ENCODE peak calls at places on chromosomes 5 and 9, in six cellular contexts. X is hepatocyte, B is cardiac muscle cell, Q is fibroblast of lung, U is upper lobe of right lung, F is IMR-90. H is an unnamed sample. For H3K4me1, the result is how much of the 10 kb centered on the place peaks cover.

GRCh38 chr5:132901036-132901435 is 27.6 kb downstream of the LEAP2 start:
- DNase-seq in X (no peak), F (no peak), Q (no peak), B (no peak), U (no peak), H (no peak)

GRCh38 chr9:95197692-95198271 is 119.7 kb downstream of the FANCC start:
- DNase-seq in B (no peak), U (no peak), F (peak), Q (peak), X (no peak), H (no peak)

GRCh38 chr9:115593587-115594091 is 475.7 kb upstream of the TNC start:
- DNase-seq in Q (peak), U (no peak), B (peak), X (peak), F (peak), H (peak)

GRCh38 chr9:133098104-133098754 is 22.8 kb downstream of the RALGDS start:
- DNase-seq in F (no peak), U (peak), B (no peak), X (no peak), Q (no peak), H (no peak)

GRCh38 chr9:77769246-77769645 is 121.1 kb upstream of the GNA14 start:
- DNase-seq in X (no peak), U (no peak), B (no peak), Q (no peak), F (no peak), H (no peak)

GRCh38 chr5:98570010-98570409 is 203.5 kb upstream of the RGMB start:
- DNase-seq in F (peak), U (no peak), B (no peak), Q (peak), X (no peak), H (no peak)

GRCh38 chr5:83270311-83270710 is 193.0 kb downstream of the XRCC4 start:
- DNase-seq in X (no peak), Q (no peak), B (no peak), U (no peak), F (no peak), H (peak)

GRCh38 chr9:115006660-115007059 is 76.3 kb upstream of the TNFSF8 start:
- DNase-seq in F (peak), U (no peak), Q (peak), B (no peak), X (no peak), H (no peak)

GRCh38 chr5:144042157-144042556 is 128.3 kb downstream of the YIPF5 start:
- DNase-seq in B (no peak), U (no peak), X (no peak), Q (no peak), F (no peak), H (no peak)

GRCh38 chr5:56272765-56273164 is 39.6 kb upstream of the ANKRD55 start:
- DNase-seq in Q (no peak), F (no peak), B (no peak), U (no peak), X (no peak), H (no peak)

GRCh38 chr9:88197781-88198345 is 59.6 kb upstream of the SPATA31C2 start:
- DNase-seq in B (no peak), U (no peak), F (peak), Q (peak), X (peak), H (no peak)

GRCh38 chr9:124390812-124391658 is 24.2 kb downstream of the PSMB7 start:
- DNase-seq in B (no peak), F (peak), Q (peak), X (no peak), U (no peak), H (peak)

GRCh38 chr5:138635708-138636107 is 60.5 kb upstream of the HSPA9 start:
- DNase-seq in U (no peak), B (no peak), Q (no peak), F (no peak), X (no peak), H (no peak)

GRCh38 chr5:72453260-72453775 is 53.9 kb downstream of the ZNF366 start:
- DNase-seq in F (no peak), Q (no peak), X (no peak), U (no peak), B (no peak), H (no peak)

GRCh38 chr5:165459232-165459631 is 1953.8 kb downstream of the MAT2B start:
- DNase-seq in Q (peak), X (no peak), F (peak), B (no peak), U (no peak), H (no peak)

GRCh38 chr9:77896269-77897245 is 135.1 kb downstream of the GNAQ start:
- DNase-seq in U (no peak), Q (no peak), B (no peak), F (no peak), X (no peak), H (no peak)

GRCh38 chr5:139388198-139388821 is 1.4 kb downstream of the MZB1 start:
- DNase-seq in B (peak), Q (no peak), U (peak), F (peak), X (peak), H (no peak)

GRCh38 chr9:35679766-35680330 is 6.1 kb downstream of the CA9 start:
- DNase-seq in Q (peak), F (no peak), U (no peak), B (no peak), X (no peak), H (no peak)

GRCh38 chr5:53259176-53259575 is 149.6 kb upstream of the MOCS2 start:
- DNase-seq in U (no peak), X (no peak), Q (no peak), F (no peak), B (no peak), H (no peak)

GRCh38 chr9:137032893-137033292 is 1.0 kb upstream of the FUT7 start:
- DNase-seq in F (no peak), X (no peak), U (peak), B (no peak), Q (no peak), H (no peak)

GRCh38 chr9:15735083-15735974 is 182.5 kb downstream of the CCDC171 start:
- DNase-seq in B (no peak), Q (peak), U (no peak), X (peak), F (peak), H (no peak)

GRCh38 chr5:73638344-73639095 is 12.5 kb downstream of the ARHGEF28 start:
- DNase-seq in B (no peak), X (no peak), Q (peak), F (peak), U (no peak), H (no peak)

GRCh38 chr9:37471942-37472679 is 6.9 kb upstream of the ZBTB5 start:
- DNase-seq in F (peak), U (no peak), X (peak), Q (peak), B (peak), H (peak)

GRCh38 chr5:179478624-179479023 is 71.7 kb upstream of the RUFY1 start:
- DNase-seq in X (no peak), B (no peak), Q (no peak), F (no peak), U (no peak), H (no peak)

GRCh38 chr5:119273391-119273839 is 82.4 kb upstream of the TNFAIP8 start:
- DNase-seq in X (no peak), Q (no peak), B (no peak), U (peak), F (no peak), H (no peak)

GRCh38 chr5:132826424-132827082 is 3.9 kb downstream of the SHROOM1 start:
- DNase-seq in Q (no peak), U (peak), F (no peak), X (no peak), B (no peak), H (no peak)

GRCh38 chr5:176836811-176837706 is 26.7 kb downstream of the UNC5A start:
- DNase-seq in Q (no peak), B (no peak), F (no peak), U (no peak), X (no peak), H (no peak)

GRCh38 chr5:150797384-150797783 is 18.8 kb downstream of the SMIM3 start:
- DNase-seq in X (no peak), U (no peak), F (no peak), B (no peak), Q (no peak), H (no peak)

GRCh38 chr5:54985301-54986268 is at the start of gene ESM1:
- DNase-seq in Q (peak), X (no peak), U (no peak), F (peak), B (no peak), H (no peak)
- H3K4me1 ChIP-seq in Q (under half), X (under half), U (under half), F (under half), B (under half), H (under half)

GRCh38 chr5:134245101-134245604 is 19.3 kb upstream of the PPP2CA start:
- DNase-seq in U (no peak), B (peak), Q (peak), X (peak), F (peak), H (peak)
- H3K4me1 ChIP-seq in U (under half), B (under half), Q (under half), X (under half), F (under half), H (under half)

DNA sequence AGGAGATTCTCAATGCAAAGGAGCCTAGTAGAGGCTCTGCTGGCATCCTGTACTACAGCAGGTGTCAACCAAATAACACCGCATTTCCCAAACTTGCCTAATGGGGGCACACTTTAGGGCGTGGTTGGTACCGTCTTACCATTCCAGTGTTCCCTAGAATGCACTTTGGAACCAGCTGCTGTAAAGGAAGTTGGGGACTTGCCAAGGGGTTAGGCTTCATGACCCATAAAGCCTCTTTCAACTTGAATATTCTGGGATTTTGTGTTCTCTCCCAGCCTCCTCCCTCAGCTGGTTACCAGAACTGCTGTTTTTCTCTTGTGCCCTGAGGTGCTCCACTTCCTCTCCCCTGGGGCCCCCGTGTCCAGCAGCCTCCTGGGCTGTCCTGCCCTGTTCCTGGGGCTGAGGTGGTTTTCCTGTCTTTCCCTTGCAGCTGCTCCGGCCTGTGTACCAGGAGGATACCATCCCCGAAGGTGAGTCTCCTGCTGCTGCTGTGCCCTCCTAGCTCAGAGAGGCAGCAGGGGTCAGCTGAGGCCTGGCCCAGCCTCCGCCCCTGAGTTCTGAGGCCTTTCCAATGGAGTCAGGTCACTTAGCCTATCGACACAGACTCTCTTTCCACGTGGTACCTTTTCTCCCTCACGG is 44.7 kb downstream of the RGS3 start:
- DNase-seq in Q (no peak), F (no peak), X (peak), B (no peak), U (no peak), H (no peak)
- H3K4me1 ChIP-seq in Q (under half), F (under half), X (under half), B (under half), U (under half), H (under half)

GRCh38 chr5:65820373-65820772 is 98.4 kb downstream of the NLN start:
- DNase-seq in F (no peak), B (no peak), U (no peak), X (no peak), Q (no peak), H (no peak)
- H3K4me1 ChIP-seq in F (under half), B (under half), U (under half), X (under half), Q (under half), H (under half)

GRCh38 chr5:172417130-172417802 is 37.1 kb downstream of the SH3PXD2B start:
- DNase-seq in U (no peak), X (no peak), F (no peak), B (no peak), Q (no peak), H (no peak)
- H3K4me1 ChIP-seq in U (half or more), X (half or more), F (under half), B (under half), Q (under half), H (under half)